ENCODE peak calls at places on chromosomes 1 and 21, in six cellular contexts. A is AG10803, P is GM06990, X is fibroblast of villous mesenchyme, N is GM20000, I is dorsolateral prefrontal cortex. K is an unnamed sample.

GRCh38 chr21:34890258-34890723 is 158.8 kb downstream of the RUNX1 start:
- DNase-seq in A (no peak), P (no peak), X (no peak), N (no peak), I (no peak), K (no peak)

GRCh38 chr1:167186771-167187170 is 33.9 kb upstream of the POU2F1 start:
- DNase-seq in A (no peak), P (no peak), X (no peak), N (no peak), I (peak; percentile 85), K (no peak)

GRCh38 chr1:44701141-44701573 is 26.6 kb downstream of the ARMH1 start:
- DNase-seq in A (no peak), P (no peak), X (no peak), N (no peak), I (no peak), K (no peak)

GRCh38 chr1:62076286-62076685 is 118.4 kb upstream of the L1TD1 start:
- DNase-seq in A (peak; percentile 44), P (no peak), X (peak; percentile 39), N (no peak), I (no peak), K (no peak)

GRCh38 chr1:67174716-67175284 is 8.5 kb downstream of the IL23R start:
- DNase-seq in A (no peak), P (no peak), X (no peak), N (peak; percentile 14), I (no peak), K (no peak)

GRCh38 chr1:42176902-42177519 is 12.5 kb upstream of the GUCA2A start:
- DNase-seq in A (peak; percentile 40), P (no peak), X (peak; percentile 62), N (peak; percentile 74), I (peak; percentile 53), K (no peak)

GRCh38 chr1:9161963-9162362 is 33.1 kb upstream of the GPR157 start:
- DNase-seq in A (no peak), P (no peak), X (no peak), N (no peak), I (no peak), K (no peak)

GRCh38 chr1:85109475-85109874 is 61.2 kb upstream of the MCOLN3 start:
- DNase-seq in A (peak; percentile 76), P (no peak), X (peak; percentile 82), N (peak; percentile 52), I (peak; percentile 23), K (no peak)

GRCh38 chr1:118483245-118484006 is 298.4 kb upstream of the SPAG17 start:
- DNase-seq in A (no peak), P (no peak), X (no peak), N (no peak), I (no peak), K (no peak)

GRCh38 chr1:222416001-222416791 is 131.7 kb downstream of the HHIPL2 start:
- DNase-seq in A (no peak), P (no peak), X (peak; percentile 8), N (no peak), I (no peak), K (no peak)

GRCh38 chr1:177566495-177566894 is 395.7 kb downstream of the BRINP2 start:
- DNase-seq in A (no peak), P (no peak), X (no peak), N (no peak), I (no peak), K (no peak)

GRCh38 chr1:177568702-177569101 is 397.9 kb downstream of the BRINP2 start:
- DNase-seq in A (no peak), P (no peak), X (no peak), N (no peak), I (no peak), K (no peak)

GRCh38 chr1:177569476-177569875 is 398.7 kb downstream of the BRINP2 start:
- DNase-seq in A (peak; percentile 1), P (no peak), X (no peak), N (no peak), I (no peak), K (no peak)

GRCh38 chr1:177571076-177571475 is 398.8 kb downstream of the SEC16B start:
- DNase-seq in A (no peak), P (no peak), X (no peak), N (no peak), I (no peak), K (no peak)

GRCh38 chr1:177567393-177567792 is 396.6 kb downstream of the BRINP2 start:
- DNase-seq in A (peak; percentile 8), P (no peak), X (peak; percentile 6), N (no peak), I (no peak), K (no peak)
- TF ChIP-seq CTCF in A (peak; percentile 46), P (peak; percentile 26), X (peak; percentile 30), N (no peak), I (no peak), K (no peak)

DNA sequence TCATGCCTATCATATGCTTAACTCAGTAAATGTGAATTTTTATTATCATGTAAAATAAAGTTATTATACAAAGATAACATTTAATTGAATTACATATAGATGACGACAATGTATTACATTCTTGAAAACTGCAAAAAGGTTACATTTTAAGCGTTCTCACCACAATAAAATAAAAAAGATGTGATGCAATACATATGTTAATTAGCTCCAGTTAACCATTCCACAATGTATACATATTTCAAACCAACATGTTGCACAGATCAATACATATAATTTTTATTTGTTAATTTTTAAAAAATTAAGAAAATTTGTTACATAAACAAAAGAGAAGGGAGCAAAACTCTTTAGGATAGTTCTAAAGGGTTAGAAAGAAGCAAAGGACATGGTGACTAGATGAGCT is 183.7 kb downstream of the VAV3 start:
- DNase-seq in A (no peak), P (no peak), X (no peak), N (no peak), I (no peak), K (no peak)
- TF ChIP-seq CTCF in A (no peak), P (no peak), X (no peak), N (no peak), I (no peak), K (no peak)

GRCh38 chr1:209850342-209850979 is 22.7 kb downstream of the UTP25 start:
- DNase-seq in A (peak; percentile 78), P (no peak), X (peak; percentile 74), N (peak; percentile 68), I (peak; percentile 51), K (no peak)
- TF ChIP-seq CTCF in A (peak; percentile 74), P (peak; percentile 93), X (peak; percentile 82), N (peak; percentile 86), I (peak; percentile 83), K (no peak)

GRCh38 chr21:37220433-37220980 is 46.6 kb downstream of the VPS26C start:
- DNase-seq in A (peak; percentile 47), P (no peak), X (peak; percentile 59), N (peak; percentile 46), I (peak; percentile 44), K (no peak)
- TF ChIP-seq CTCF in A (peak; percentile 35), P (peak; percentile 7), X (peak; percentile 22), N (no peak), I (no peak), K (no peak)

GRCh38 chr1:91278754-91279153 is 125.9 kb downstream of the HFM1 start:
- DNase-seq in A (peak; percentile 22), P (no peak), X (peak; percentile 40), N (no peak), I (no peak), K (no peak)
- TF ChIP-seq CTCF in A (peak; percentile 38), P (no peak), X (peak; percentile 37), N (no peak), I (peak; percentile 48), K (no peak)

DNA sequence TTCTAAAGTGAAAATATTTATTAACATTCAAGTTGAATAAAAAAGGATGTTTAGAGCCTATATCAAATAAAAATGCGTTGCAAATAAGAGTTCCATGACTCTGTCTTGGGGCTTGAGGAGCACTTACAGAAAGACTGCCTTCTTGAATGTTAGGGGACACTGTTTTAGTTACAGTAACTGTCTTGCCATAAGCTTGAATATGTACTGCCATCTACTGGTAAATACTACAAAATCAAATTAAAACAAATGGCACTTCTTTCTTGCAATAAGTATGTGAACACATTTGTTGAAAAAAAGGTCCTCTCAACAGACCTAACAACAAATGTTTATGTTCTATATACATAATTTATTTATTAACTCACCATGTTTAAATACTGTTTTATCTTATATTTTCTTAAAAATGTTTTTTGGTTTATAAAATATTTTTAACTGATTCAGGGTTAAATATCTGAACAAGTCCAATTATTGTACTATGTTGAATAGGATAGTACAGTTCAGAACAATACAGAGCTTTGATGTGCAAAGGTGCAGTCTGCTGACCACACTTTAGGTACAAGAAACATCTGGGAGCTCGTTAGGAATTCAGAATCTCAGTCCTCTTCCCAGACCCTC is 199.5 kb downstream of the LRRIQ3 start:
- DNase-seq in A (peak; percentile 62), P (peak; percentile 15), X (peak; percentile 26), N (peak; percentile 8), I (no peak), K (no peak)
- TF ChIP-seq CTCF in A (peak; percentile 63), P (peak; percentile 22), X (peak; percentile 27), N (peak; percentile 17), I (peak; percentile 74), K (no peak)

GRCh38 chr1:169509354-169509753 is 23.6 kb upstream of the SLC19A2 start:
- DNase-seq in A (no peak), P (no peak), X (no peak), N (no peak), I (no peak), K (no peak)
- TF ChIP-seq CTCF in A (no peak), P (no peak), X (no peak), N (no peak), I (no peak), K (no peak)

DNA sequence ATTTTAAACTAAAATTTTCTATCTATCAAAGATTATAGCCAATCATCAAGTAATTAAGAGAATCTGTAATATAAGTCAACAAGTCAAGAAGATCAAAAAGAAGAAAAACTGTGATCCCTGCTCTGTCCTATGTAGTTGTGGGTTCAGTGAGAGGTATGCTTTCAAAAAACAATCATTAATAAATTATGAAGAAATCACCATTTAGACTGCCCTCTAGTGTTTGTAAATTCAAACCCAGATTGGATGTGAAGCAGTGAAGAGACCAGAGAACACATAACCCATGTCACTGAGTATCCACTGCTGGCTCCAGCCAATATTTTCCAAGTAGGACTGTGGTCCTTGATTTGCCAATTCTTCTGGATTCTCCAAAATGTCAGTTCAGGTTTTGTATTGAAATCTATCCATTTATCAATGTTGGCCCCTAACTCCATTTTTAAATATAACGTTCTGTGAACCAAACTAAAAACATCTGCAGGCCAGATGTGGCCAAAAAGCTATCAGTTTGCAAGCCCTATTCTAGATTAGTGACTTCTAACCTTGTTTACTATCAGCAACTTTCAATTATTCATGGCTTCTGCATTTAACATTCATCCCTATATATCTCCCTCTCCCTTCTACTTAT is 467.5 kb upstream of the CXADR start:
- DNase-seq in A (peak; percentile 24), P (no peak), X (peak; percentile 14), N (no peak), I (no peak), K (no peak)
- TF ChIP-seq CTCF in A (peak; percentile 53), P (no peak), X (peak; percentile 30), N (no peak), I (peak; percentile 64), K (no peak)

K was measured in omental fat pad.